ENCODE peak calls at places on chromosomes 2 and 18, in eight cellular contexts. J, D, Z, Q, N, V, L and O are unnamed samples.

GRCh38 chr2:58063641-58064040 is 17.0 kb downstream of the VRK2 start:
- DNase-seq in J (peak; percentile 81), D (no peak), Z (no peak), Q (no peak), N (no peak), V (no peak), L (no peak), O (no peak)

GRCh38 chr2:104825124-104825865 is 28.6 kb upstream of the POU3F3 start:
- DNase-seq in J (no peak), D (no peak), Z (no peak), Q (no peak), N (no peak), V (no peak), L (no peak), O (no peak)

GRCh38 chr18:55384551-55385275 is 203.3 kb downstream of the TCF4 start:
- DNase-seq in J (peak; percentile 57), D (peak; percentile 26), Z (peak; percentile 7), Q (no peak), N (peak; percentile 40), V (peak; percentile 50), L (no peak), O (no peak)

GRCh38 chr2:196914867-196915465 is 11.5 kb downstream of the PGAP1 start:
- DNase-seq in J (no peak), D (no peak), Z (no peak), Q (no peak), N (no peak), V (no peak), L (no peak), O (no peak)

GRCh38 chr18:63177822-63178525 is 141.6 kb downstream of the BCL2 start:
- DNase-seq in J (no peak), D (peak; percentile 84), Z (no peak), Q (no peak), N (no peak), V (peak; percentile 69), L (no peak), O (no peak)

GRCh38 chr2:53715568-53715967 is 52.0 kb upstream of the CHAC2 start:
- DNase-seq in J (peak; percentile 30), D (no peak), Z (no peak), Q (no peak), N (no peak), V (no peak), L (no peak), O (no peak)

GRCh38 chr2:105394951-105395611 is 3.8 kb downstream of the FHL2 start:
- DNase-seq in J (peak; percentile 71), D (no peak), Z (peak; percentile 94), Q (no peak), N (no peak), V (no peak), L (no peak), O (no peak)

GRCh38 chr18:12307871-12308385 is at the start of gene TUBB6:
- DNase-seq in J (peak; percentile 77), D (peak; percentile 78), Z (no peak), Q (no peak), N (no peak), V (peak; percentile 72), L (peak; percentile 69), O (peak; percentile 65)

GRCh38 chr18:9838144-9838877 is 47.5 kb upstream of the TXNDC2 start:
- DNase-seq in J (no peak), D (no peak), Z (no peak), Q (no peak), N (no peak), V (no peak), L (no peak), O (no peak)

GRCh38 chr2:46010925-46011490 is 286.2 kb upstream of the EPAS1 start:
- DNase-seq in J (peak; percentile 76), D (no peak), Z (peak; percentile 47), Q (no peak), N (no peak), V (no peak), L (no peak), O (no peak)

GRCh38 chr2:178412047-178412446 is 38.9 kb downstream of the PRKRA start:
- DNase-seq in J (no peak), D (no peak), Z (no peak), Q (no peak), N (no peak), V (peak; percentile 74), L (no peak), O (no peak)

GRCh38 chr18:13375302-13376255 is 157.0 kb downstream of the LDLRAD4 start:
- DNase-seq in J (peak; percentile 86), D (peak; percentile 82), Z (no peak), Q (peak; percentile 79), N (no peak), V (peak; percentile 83), L (no peak), O (no peak)

GRCh38 chr2:170462433-170463205 is 252.5 kb upstream of the SP5 start:
- DNase-seq in J (no peak), D (no peak), Z (no peak), Q (no peak), N (no peak), V (no peak), L (no peak), O (no peak)

GRCh38 chr18:24051256-24051947 is 36.8 kb downstream of the TTC39C start:
- DNase-seq in J (peak; percentile 44), D (no peak), Z (peak; percentile 90), Q (no peak), N (no peak), V (no peak), L (no peak), O (no peak)

GRCh38 chr2:66073166-66073565 is 361.8 kb upstream of the MEIS1 start:
- DNase-seq in J (no peak), D (peak; percentile 28), Z (no peak), Q (no peak), N (no peak), V (no peak), L (no peak), O (no peak)

GRCh38 chr2:128520787-128521186 is 202.1 kb upstream of the HS6ST1 start:
- DNase-seq in J (no peak), D (no peak), Z (no peak), Q (no peak), N (no peak), V (no peak), L (no peak), O (no peak)

GRCh38 chr2:109644571-109645275 is 30.6 kb downstream of the SOWAHC start:
- DNase-seq in J (peak; percentile 13), D (no peak), Z (peak; percentile 100), Q (no peak), N (no peak), V (peak; percentile 53), L (peak; percentile 72), O (no peak)

GRCh38 chr2:125318740-125319139 is 1293.7 kb downstream of the CNTNAP5 start:
- DNase-seq in J (no peak), D (no peak), Z (no peak), Q (no peak), N (no peak), V (no peak), L (no peak), O (no peak)

GRCh38 chr18:49838381-49838780 is 25.0 kb upstream of the ACAA2 start:
- DNase-seq in J (no peak), D (no peak), Z (no peak), Q (no peak), N (no peak), V (no peak), L (no peak), O (no peak)

GRCh38 chr2:157808421-157808820 is 67.7 kb downstream of the ACVR1 start:
- DNase-seq in J (no peak), D (no peak), Z (no peak), Q (no peak), N (no peak), V (no peak), L (no peak), O (no peak)

GRCh38 chr2:168060956-168061750 is 186.2 kb downstream of the STK39 start:
- DNase-seq in J (peak; percentile 64), D (no peak), Z (no peak), Q (no peak), N (no peak), V (no peak), L (no peak), O (no peak)

GRCh38 chr2:159996792-159997546 is 65.4 kb downstream of the PLA2R1 start:
- DNase-seq in J (peak; percentile 73), D (no peak), Z (no peak), Q (no peak), N (no peak), V (no peak), L (no peak), O (no peak)
- TF ChIP-seq CTCF in J (peak; percentile 31), D (no peak), Z (no peak), Q (peak; percentile 19), N (no peak), V (no peak), L (no peak), O (peak; percentile 15)

GRCh38 chr2:33766175-33766574 is 167.1 kb upstream of the FAM98A start:
- DNase-seq in J (no peak), D (no peak), Z (no peak), Q (no peak), N (no peak), V (no peak), L (no peak), O (no peak)

GRCh38 chr2:33770023-33770422 is 170.9 kb upstream of the FAM98A start:
- DNase-seq in J (no peak), D (no peak), Z (no peak), Q (no peak), N (no peak), V (no peak), L (no peak), O (no peak)

GRCh38 chr2:33762636-33763035 is 163.5 kb upstream of the FAM98A start:
- DNase-seq in J (no peak), D (no peak), Z (no peak), Q (no peak), N (no peak), V (no peak), L (no peak), O (no peak)

GRCh38 chr2:33763671-33764310 is 164.7 kb upstream of the FAM98A start:
- DNase-seq in J (no peak), D (no peak), Z (no peak), Q (no peak), N (no peak), V (no peak), L (no peak), O (no peak)

GRCh38 chr2:33765122-33765521 is 166.0 kb upstream of the FAM98A start:
- DNase-seq in J (no peak), D (no peak), Z (no peak), Q (no peak), N (no peak), V (no peak), L (no peak), O (no peak)
- TF ChIP-seq CTCF in J (no peak), D (no peak), Z (no peak), Q (no peak), N (no peak), V (no peak), L (no peak), O (no peak)

GRCh38 chr2:64325477-64325851 is 128.5 kb upstream of the LGALSL start:
- DNase-seq in J (no peak), D (no peak), Z (no peak), Q (no peak), N (no peak), V (no peak), L (no peak), O (no peak)
- TF ChIP-seq CTCF in J (no peak), D (no peak), Z (no peak), Q (no peak), N (no peak), V (no peak), L (no peak), O (no peak)

DNA sequence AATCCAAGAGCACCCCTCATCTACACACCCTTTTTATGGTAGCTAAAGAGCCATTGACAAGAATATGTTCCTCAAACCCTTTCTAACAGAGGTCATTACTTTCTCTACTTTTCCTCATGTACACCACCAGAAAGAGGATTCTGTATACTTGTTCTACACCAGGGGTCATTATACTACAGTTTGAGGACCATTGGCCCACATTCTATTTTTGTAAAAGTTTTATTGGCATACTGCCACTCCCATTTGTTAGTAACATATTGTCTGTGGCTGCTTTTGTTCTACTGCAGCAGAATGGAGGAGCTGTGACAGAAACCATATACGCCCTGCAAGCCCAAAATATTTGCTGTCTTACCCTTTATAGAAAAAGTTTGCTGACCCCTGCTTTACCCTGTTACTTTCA is 14.3 kb downstream of the HTR2B start:
- DNase-seq in J (peak; percentile 90), D (no peak), Z (no peak), Q (no peak), N (no peak), V (no peak), L (no peak), O (no peak)
- TF ChIP-seq CTCF in J (peak; percentile 39), D (peak; percentile 59), Z (no peak), Q (peak; percentile 52), N (no peak), V (no peak), L (no peak), O (no peak)